ENCODE peak calls at places on chromosomes 1 and 21, in eight cellular contexts. M is BJ, I is upper lobe of right lung, W is mucosa of descending colon, Q is GM12865, J is gastrocnemius medialis, T is OCI-LY7, Y is astrocyte of the spinal cord. B is an unnamed sample.

GRCh38 chr21:44517175-44517899 is 22.7 kb downstream of the KRTAP10-1 start:
- DNase-seq in Y (no peak), I (peak), T (peak), J (no peak), W (no peak), Q (peak), M (no peak), B (peak)

GRCh38 chr1:224745388-224745787 is 129.3 kb downstream of the CNIH3 start:
- DNase-seq in M (no peak), Y (no peak), T (no peak), Q (no peak), W (no peak), I (no peak), J (no peak), B (no peak)

GRCh38 chr1:234222561-234223280 is 150.5 kb upstream of the COA6 start:
- DNase-seq in Q (no peak), W (no peak), Y (no peak), J (no peak), T (no peak), I (no peak), M (no peak), B (no peak)

GRCh38 chr1:95116666-95117206 is 419 bp upstream of the TLCD4 start:
- DNase-seq in M (no peak), Q (peak), J (peak), W (peak), T (peak), I (peak), Y (peak), B (no peak)

GRCh38 chr1:192604979-192605620 is 29.5 kb downstream of the RGS1 start:
- DNase-seq in I (no peak), M (no peak), Q (peak), T (peak), W (peak), J (no peak), Y (no peak), B (no peak)

GRCh38 chr1:154607084-154607747 is 770 bp downstream of the ADAR start:
- DNase-seq in T (peak), M (no peak), J (no peak), I (no peak), Y (peak), W (peak), Q (peak), B (no peak)

GRCh38 chr1:156559086-156559796 is 13.1 kb downstream of the IQGAP3 start:
- DNase-seq in T (no peak), W (no peak), J (no peak), M (no peak), Q (no peak), I (no peak), Y (no peak), B (no peak)

GRCh38 chr1:10046356-10047085 is 13.8 kb downstream of the UBE4B start:
- DNase-seq in I (no peak), M (no peak), Q (no peak), W (no peak), Y (no peak), J (peak), T (no peak), B (no peak)

GRCh38 chr1:227558807-227559186 is 4.6 kb upstream of the ZNF678 start:
- DNase-seq in M (no peak), T (no peak), I (no peak), Y (no peak), Q (no peak), W (no peak), J (no peak), B (no peak)

GRCh38 chr1:67367370-67368345 is 60.0 kb downstream of the IL12RB2 start:
- DNase-seq in Q (no peak), T (no peak), M (no peak), J (peak), I (no peak), W (peak), Y (peak), B (no peak)

GRCh38 chr1:233972951-233973635 is 68.6 kb downstream of the SLC35F3 start:
- DNase-seq in J (no peak), W (no peak), I (no peak), M (no peak), Q (no peak), T (no peak), Y (no peak), B (no peak)

DNA sequence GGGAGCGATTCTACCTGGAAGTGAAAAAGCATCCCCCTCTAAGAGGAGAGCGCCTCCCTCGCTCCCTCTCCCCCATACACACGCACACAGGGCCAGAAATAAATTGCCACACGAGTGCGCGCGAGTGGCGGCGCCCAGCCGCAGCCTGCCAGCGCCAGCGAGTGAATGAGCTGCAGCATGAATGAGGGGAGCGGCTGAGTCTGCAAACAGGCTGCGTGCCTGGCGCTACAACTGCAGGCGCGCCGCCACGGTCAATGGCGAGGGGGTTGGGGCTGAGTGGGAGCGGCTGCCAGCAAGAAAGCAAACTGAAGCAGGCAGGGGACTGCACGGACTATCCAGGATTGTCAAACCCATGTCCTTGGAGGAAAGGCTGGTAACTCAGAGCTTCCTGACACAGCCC is 2.2 kb downstream of the CAMK1G start:
- DNase-seq in I (peak), M (no peak), Q (no peak), T (no peak), W (peak), Y (peak), J (peak), B (no peak)
- TF ChIP-seq CTCF in I (no peak), M (peak), Q (no peak), T (no peak), W (no peak), Y (no peak), J (no peak), B (peak)

DNA sequence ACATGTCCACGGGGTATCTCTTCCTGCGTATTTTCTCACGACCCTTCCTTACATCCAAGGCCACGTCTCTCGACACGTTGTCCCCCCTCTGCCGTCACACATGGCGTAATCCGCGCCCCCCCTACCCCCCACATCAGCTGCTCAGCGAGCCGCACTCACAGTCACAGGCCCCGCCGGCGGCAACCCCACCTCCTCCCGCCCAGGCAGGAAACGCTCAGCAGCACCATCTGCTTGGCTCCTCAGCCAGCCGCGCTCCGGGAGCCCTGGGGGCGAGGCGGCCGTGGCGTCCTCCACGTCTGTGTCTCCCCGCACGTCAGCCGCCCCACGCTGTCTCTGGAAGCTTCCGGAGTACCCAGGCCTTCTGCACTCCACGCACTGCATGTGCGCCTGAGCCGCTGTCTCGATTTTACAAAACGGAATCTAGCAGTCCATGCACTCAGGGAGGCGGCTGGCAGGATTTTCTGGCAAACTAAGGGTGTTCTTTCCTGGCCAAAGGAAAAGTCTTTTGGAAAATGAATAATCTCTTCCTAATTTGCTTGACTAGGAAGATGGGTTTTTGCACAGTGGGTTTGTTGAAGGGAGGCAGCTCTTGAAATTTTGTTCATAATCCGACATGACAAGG is 64.5 kb downstream of the SIK1 start:
- DNase-seq in J (peak), T (peak), W (peak), Y (peak), I (peak), Q (peak), M (peak), B (no peak)
- TF ChIP-seq CTCF in J (no peak), T (peak), W (no peak), Y (no peak), I (no peak), Q (no peak), M (peak), B (no peak)

GRCh38 chr1:198003468-198003867 is 86.3 kb downstream of the LHX9 start:
- DNase-seq in J (no peak), Y (no peak), M (no peak), T (no peak), Q (no peak), I (no peak), W (no peak), B (no peak)

GRCh38 chr1:197995408-197996258 is 78.5 kb downstream of the LHX9 start:
- DNase-seq in W (no peak), Y (no peak), Q (no peak), J (no peak), M (no peak), T (no peak), I (no peak), B (no peak)

GRCh38 chr1:198001776-198002408 is 84.7 kb downstream of the LHX9 start:
- DNase-seq in Y (no peak), I (no peak), M (peak), T (no peak), Q (no peak), W (no peak), J (no peak), B (no peak)

GRCh38 chr1:197994907-197995407 is 77.8 kb downstream of the LHX9 start:
- DNase-seq in Y (no peak), I (no peak), M (no peak), W (no peak), J (no peak), T (no peak), Q (no peak), B (no peak)

DNA sequence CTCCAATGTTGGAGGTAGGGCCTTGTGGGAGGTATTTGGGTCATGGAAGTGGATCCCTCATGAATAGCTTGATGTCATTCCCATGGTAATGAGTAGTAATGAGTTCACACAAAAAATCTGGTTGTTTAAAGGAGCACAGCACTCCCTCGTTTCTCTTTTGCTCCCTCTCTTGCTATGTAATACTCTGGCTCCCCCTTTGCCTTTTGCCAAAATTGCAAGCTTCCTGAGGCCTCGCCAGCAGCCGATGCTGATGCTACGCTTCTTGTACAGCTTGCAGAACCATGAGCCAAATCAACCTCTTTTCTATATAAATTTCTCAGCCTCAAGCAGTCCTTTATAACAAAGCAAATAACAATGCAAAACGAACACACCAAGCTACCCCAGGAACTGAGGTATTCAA is 80.9 kb downstream of the LHX9 start:
- DNase-seq in Q (peak), Y (no peak), W (no peak), I (no peak), T (no peak), M (no peak), J (no peak), B (no peak)
- TF ChIP-seq CTCF in Q (peak), Y (peak), W (no peak), I (no peak), T (peak), M (no peak), J (no peak), B (no peak)

GRCh38 chr1:8860738-8861516 is 17.6 kb downstream of the ENO1 start:
- DNase-seq in I (no peak), W (no peak), T (no peak), J (no peak), Q (no peak), M (no peak), Y (no peak), B (no peak)

GRCh38 chr1:8863138-8863537 is 15.3 kb downstream of the ENO1 start:
- DNase-seq in W (no peak), Y (no peak), J (no peak), I (no peak), T (no peak), Q (no peak), M (no peak), B (no peak)

GRCh38 chr1:8863712-8864324 is 14.7 kb downstream of the ENO1 start:
- DNase-seq in T (no peak), J (no peak), I (no peak), Y (no peak), Q (no peak), W (no peak), M (no peak), B (no peak)

GRCh38 chr1:8864713-8865397 is 13.6 kb downstream of the ENO1 start:
- DNase-seq in T (no peak), J (no peak), Q (no peak), I (no peak), M (no peak), W (no peak), Y (no peak), B (no peak)

GRCh38 chr1:8862528-8862927 is 16.0 kb downstream of the ENO1 start:
- DNase-seq in Y (no peak), M (no peak), J (no peak), T (peak), W (no peak), I (no peak), Q (peak), B (no peak)
- TF ChIP-seq CTCF in Y (peak), M (peak), J (peak), T (peak), W (no peak), I (peak), Q (peak), B (peak)

DNA sequence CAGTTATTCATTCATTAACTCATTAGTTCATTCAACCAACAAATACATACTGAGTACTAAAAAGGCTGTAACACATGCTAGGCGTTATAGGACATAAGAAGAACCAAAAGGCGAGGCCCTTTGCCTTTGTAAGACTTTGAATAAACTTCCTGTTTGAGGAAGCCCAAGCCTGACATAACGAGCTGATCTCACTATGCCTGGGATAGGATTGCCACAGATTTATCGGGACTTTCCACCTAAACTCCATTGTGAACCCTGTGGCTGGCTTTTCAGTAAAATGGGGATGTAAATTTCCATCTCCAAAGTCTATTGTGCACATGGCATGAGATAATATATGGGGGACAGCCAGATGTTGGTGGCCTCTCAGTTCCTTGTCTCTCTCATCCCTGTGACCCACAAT is 41.8 kb downstream of the LMO4 start:
- DNase-seq in W (no peak), Q (no peak), M (no peak), J (no peak), I (no peak), Y (no peak), T (no peak), B (no peak)
- TF ChIP-seq CTCF in W (no peak), Q (no peak), M (no peak), J (no peak), I (no peak), Y (no peak), T (no peak), B (no peak)

GRCh38 chr1:77218477-77219165 is 609 bp downstream of the PIGK start:
- DNase-seq in I (no peak), M (no peak), J (no peak), Y (no peak), T (no peak), Q (no peak), W (no peak), B (no peak)
- TF ChIP-seq CTCF in I (no peak), M (no peak), J (no peak), Y (no peak), T (no peak), Q (no peak), W (no peak), B (no peak)